ENCODE peak calls at places on chromosomes 13 and 19, in ten cellular contexts. N, I, Q, K, B, U, G, R, W and V are unnamed samples.

GRCh38 chr13:35826626-35827254 is 304.4 kb downstream of the DCLK1 start:
- DNase-seq in Q (peak), R (no peak), N (no peak), B (no peak), U (no peak), G (no peak), I (no peak), W (no peak), K (no peak), V (no peak)

GRCh38 chr13:99008577-99008976 is 30.7 kb upstream of the DOCK9 start:
- DNase-seq in R (no peak), U (no peak), Q (peak), K (no peak), I (no peak), W (no peak), G (no peak), N (no peak), B (no peak), V (no peak)

GRCh38 chr19:39405261-39405912 is 1.3 kb upstream of the ZFP36 start:
- DNase-seq in K (no peak), I (no peak), B (no peak), W (no peak), N (no peak), R (no peak), G (no peak), Q (no peak), U (no peak), V (no peak)

GRCh38 chr19:38514812-38515633 is 81.5 kb downstream of the RYR1 start:
- DNase-seq in N (peak), I (peak), B (no peak), R (peak), W (peak), G (peak), U (peak), K (no peak), Q (peak), V (peak)

GRCh38 chr13:42696191-42696590 is 85.2 kb upstream of the FAM216B start:
- DNase-seq in I (no peak), K (no peak), G (no peak), Q (no peak), R (no peak), B (no peak), N (peak), U (no peak), W (no peak), V (no peak)

GRCh38 chr13:106738279-106738678 is 170.3 kb upstream of the ARGLU1 start:
- DNase-seq in G (no peak), Q (no peak), N (no peak), B (no peak), R (no peak), I (no peak), U (no peak), K (no peak), W (no peak), V (no peak)

GRCh38 chr19:10552596-10553053 is 8.9 kb downstream of the ATG4D start:
- DNase-seq in W (no peak), U (no peak), N (no peak), G (no peak), I (no peak), R (no peak), B (no peak), K (no peak), Q (peak), V (no peak)

GRCh38 chr13:111184685-111185401 is 69.7 kb downstream of the ARHGEF7 start:
- DNase-seq in N (no peak), W (no peak), B (no peak), U (no peak), Q (peak), R (peak), I (no peak), G (no peak), K (no peak), V (no peak)

GRCh38 chr13:85582890-85583289 is 216.3 kb downstream of the SLITRK6 start:
- DNase-seq in G (no peak), U (no peak), K (no peak), W (no peak), N (peak), Q (no peak), I (no peak), B (no peak), R (no peak), V (no peak)

GRCh38 chr13:29319451-29319850 is 276.0 kb downstream of the SLC7A1 start:
- DNase-seq in K (no peak), G (no peak), N (no peak), I (no peak), Q (no peak), W (no peak), U (no peak), B (no peak), R (no peak), V (no peak)

GRCh38 chr13:95707442-95708389 is 30.8 kb downstream of the DNAJC3 start:
- DNase-seq in K (no peak), Q (peak), R (no peak), U (no peak), N (no peak), I (no peak), G (no peak), W (no peak), B (no peak), V (no peak)

GRCh38 chr19:6680141-6680540 is 10.2 kb upstream of the TNFSF14 start:
- DNase-seq in G (no peak), W (no peak), B (no peak), Q (peak), N (no peak), U (no peak), K (no peak), I (no peak), R (no peak), V (no peak)

GRCh38 chr19:13965926-13966683 is 13.8 kb downstream of the DCAF15 start:
- DNase-seq in Q (no peak), W (no peak), K (no peak), I (no peak), R (no peak), G (no peak), U (no peak), N (no peak), B (no peak), V (no peak)

GRCh38 chr13:98246538-98247172 is 69.6 kb upstream of the RNF113B start:
- DNase-seq in B (no peak), Q (no peak), W (no peak), R (no peak), U (no peak), I (no peak), N (peak), G (no peak), K (no peak), V (no peak)

GRCh38 chr13:44311011-44311481 is 62.6 kb upstream of the SERP2 start:
- DNase-seq in G (no peak), R (no peak), I (no peak), U (no peak), B (no peak), N (peak), K (no peak), W (no peak), Q (no peak), V (peak)

GRCh38 chr19:5628919-5629481 is 6.1 kb downstream of the SAFB start:
- DNase-seq in R (no peak), U (no peak), B (no peak), G (no peak), K (no peak), W (no peak), N (no peak), Q (peak), I (no peak), V (no peak)

GRCh38 chr13:112983428-112984196 is 14.6 kb downstream of the MCF2L start:
- DNase-seq in N (no peak), W (no peak), Q (no peak), R (no peak), B (no peak), I (no peak), U (peak), K (no peak), G (no peak), V (no peak)

GRCh38 chr13:35768551-35768950 is 292.1 kb upstream of the MAB21L1 start:
- DNase-seq in W (no peak), I (no peak), K (no peak), B (no peak), G (no peak), Q (no peak), R (no peak), N (peak), U (no peak), V (no peak)

DNA sequence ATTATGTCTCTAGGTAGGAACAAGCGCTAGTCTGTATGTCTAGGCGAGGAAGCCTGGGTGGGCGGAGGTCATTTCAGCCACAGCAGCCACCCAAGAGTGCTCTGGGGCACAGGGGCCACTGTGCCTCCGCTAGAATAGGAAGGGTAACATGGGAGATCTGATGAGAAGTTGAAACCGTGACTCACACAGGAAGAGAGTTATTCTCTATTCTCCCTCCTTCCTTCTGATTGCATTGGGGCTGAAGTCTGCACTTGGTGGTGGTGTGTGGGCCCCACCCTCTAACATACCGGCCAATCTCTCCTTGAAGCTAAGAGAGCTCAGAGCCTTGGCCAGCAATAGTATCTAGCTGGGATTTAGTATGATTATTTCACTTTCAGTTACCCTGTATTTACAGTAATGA is 20.3 kb upstream of the GGACT start:
- DNase-seq in G (no peak), Q (peak), R (no peak), N (no peak), W (no peak), B (no peak), K (no peak), I (no peak), U (no peak), V (no peak)
- TF ChIP-seq POLR2A in G (no peak), Q (no peak), R (no peak), N (no peak), W (no peak), B (no peak), K (no peak), I (no peak), U (no peak), V (no peak)

DNA sequence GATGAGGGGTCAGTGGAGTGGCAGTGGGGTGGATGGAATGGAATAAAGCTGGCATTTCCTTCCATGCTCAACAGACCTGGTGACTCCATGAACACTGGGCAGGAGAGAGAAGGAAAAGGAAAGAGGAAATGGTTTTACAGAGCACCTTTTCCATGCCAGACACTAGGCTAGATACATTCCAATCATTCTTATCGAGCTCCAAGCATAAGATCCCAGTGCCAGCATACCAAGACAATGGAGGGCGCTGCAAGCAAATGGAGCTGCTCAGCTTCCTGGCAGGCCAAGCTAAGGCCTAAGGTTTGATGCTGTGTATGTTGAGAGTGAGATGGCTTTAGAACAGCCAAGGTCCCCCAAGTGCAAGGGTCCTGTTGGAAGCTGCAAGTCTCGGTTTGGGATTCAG is 113.2 kb downstream of the HSPH1 start:
- DNase-seq in B (no peak), U (no peak), N (no peak), I (no peak), G (no peak), W (no peak), Q (no peak), R (no peak), K (peak), V (no peak)
- TF ChIP-seq CTCF in B (no peak), U (no peak), N (no peak), I (no peak), G (no peak), W (no peak), Q (no peak), R (no peak), K (no peak), V (no peak)

GRCh38 chr13:78609464-78610205 is 6.3 kb upstream of the POU4F1 start:
- DNase-seq in B (no peak), U (no peak), I (no peak), Q (no peak), K (no peak), W (no peak), R (no peak), G (peak), N (no peak), V (no peak)

GRCh38 chr13:78607409-78608253 is 4.3 kb upstream of the POU4F1 start:
- DNase-seq in B (no peak), R (no peak), I (no peak), K (no peak), U (no peak), G (no peak), N (no peak), Q (no peak), W (no peak), V (no peak)

GRCh38 chr13:78608254-78608704 is 4.9 kb upstream of the POU4F1 start:
- DNase-seq in U (no peak), G (no peak), I (no peak), N (no peak), R (no peak), B (no peak), Q (no peak), K (no peak), W (no peak), V (no peak)

GRCh38 chr13:78610381-78610883 is 7.1 kb upstream of the POU4F1 start:
- DNase-seq in W (no peak), Q (no peak), U (no peak), K (no peak), B (no peak), N (peak), G (no peak), I (no peak), R (no peak), V (no peak)

DNA sequence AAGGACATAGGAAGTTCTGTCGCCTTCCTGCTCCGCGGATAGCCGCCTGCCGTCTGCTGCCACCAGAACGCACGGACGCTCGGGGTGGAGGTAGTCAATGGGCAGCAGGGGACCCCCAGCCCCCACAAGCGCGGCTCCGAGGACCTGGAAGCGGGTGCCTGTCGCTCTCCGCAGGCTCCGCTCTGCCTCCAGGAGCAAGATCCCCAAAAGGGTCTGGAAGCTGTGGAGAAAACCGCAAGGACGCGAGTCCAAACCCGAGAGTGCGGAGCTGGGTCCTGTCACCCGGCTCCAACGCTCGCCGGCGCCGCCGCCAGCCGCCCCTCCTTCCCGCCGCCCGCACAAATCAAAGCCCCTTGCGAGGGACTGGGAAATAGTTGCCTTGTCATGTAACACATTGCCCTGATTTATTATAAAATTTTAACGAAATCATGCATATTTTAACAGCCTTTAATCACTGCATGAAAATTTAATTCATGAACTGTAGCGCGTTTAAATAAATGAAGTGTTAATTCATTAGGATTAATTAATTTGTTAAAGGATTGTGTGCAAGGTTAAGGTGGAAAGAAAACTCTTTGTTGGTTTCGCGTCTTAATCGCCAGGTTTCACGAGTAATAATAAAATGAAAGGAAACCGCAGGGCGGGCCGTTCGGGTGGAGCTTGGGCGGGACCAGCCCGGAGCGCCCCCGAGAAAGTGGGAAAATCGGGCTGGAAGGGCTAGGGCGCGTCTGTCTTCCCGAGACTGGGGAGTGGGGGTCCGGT is 5.5 kb upstream of the POU4F1 start:
- DNase-seq in W (no peak), Q (no peak), R (no peak), U (no peak), N (no peak), G (no peak), I (no peak), B (no peak), K (no peak), V (no peak)
- H3K4me3 ChIP-seq in W (peak), Q (no peak), R (peak), U (peak), N (peak), G (peak), I (peak), B (peak), K (peak), V (peak)

GRCh38 chr19:583198-583967 is 6.3 kb upstream of the HCN2 start:
- DNase-seq in G (no peak), U (no peak), I (no peak), K (no peak), B (no peak), N (no peak), R (no peak), Q (no peak), W (no peak), V (no peak)
- TF ChIP-seq POLR2A in G (no peak), U (no peak), I (no peak), K (no peak), B (no peak), N (no peak), R (no peak), Q (no peak), W (no peak), V (no peak)

GRCh38 chr13:37984357-37984756 is 114.8 kb upstream of the TRPC4 start:
- DNase-seq in I (no peak), W (no peak), K (no peak), R (no peak), Q (peak), B (no peak), G (no peak), U (no peak), N (no peak), V (no peak)
- TF ChIP-seq CTCF in I (no peak), W (no peak), K (no peak), R (no peak), Q (peak), B (no peak), G (no peak), U (no peak), N (no peak), V (no peak)

DNA sequence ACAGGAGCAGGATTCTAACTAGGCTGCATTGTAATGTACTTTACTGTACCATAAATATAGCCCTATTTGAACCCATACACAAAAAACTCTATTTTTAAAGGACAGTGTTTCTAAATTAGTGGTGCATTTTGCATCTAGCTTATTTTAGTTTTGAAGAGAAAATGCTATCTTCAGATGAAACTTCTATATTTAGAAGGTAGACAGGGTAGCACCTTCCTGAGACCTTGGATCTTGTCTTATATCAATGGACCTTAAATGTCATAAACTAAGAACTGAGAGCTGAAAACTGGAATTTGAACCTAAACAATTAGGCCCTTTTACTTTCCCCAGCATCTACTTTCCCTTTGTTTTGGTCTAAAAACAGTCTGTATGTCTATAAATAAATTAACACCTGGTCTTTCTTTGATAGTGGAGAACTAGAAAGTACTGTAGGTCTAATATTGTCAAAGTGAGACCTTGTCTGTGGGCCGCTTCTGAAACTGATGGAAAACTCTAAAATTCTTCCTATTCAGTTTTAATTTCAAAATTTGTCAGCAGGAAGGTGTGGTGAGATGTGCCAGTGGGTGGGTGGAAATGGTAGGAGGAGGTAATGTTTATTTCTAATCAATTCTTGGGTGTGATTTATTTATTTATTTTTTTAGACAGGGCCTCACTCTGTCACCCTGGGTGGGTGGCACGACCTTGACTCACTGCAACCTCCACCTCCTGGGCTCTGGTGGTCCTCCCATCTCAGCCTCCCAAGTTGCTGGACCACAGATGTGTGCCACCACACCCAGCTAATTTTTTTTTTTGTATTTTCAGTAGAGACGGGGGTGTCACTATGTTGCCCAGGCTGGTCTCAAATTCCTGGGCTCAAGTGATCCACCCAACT is 10.1 kb downstream of the COG3 start:
- DNase-seq in K (no peak), R (no peak), Q (no peak), U (no peak), W (no peak), B (no peak), G (no peak), I (no peak), N (no peak), V (no peak)
- H3K4me3 ChIP-seq in K (no peak), R (no peak), Q (no peak), U (no peak), W (no peak), B (no peak), G (no peak), I (no peak), N (no peak), V (no peak)

GRCh38 chr19:45800009-45800553 is 7.4 kb upstream of the DMWD start:
- DNase-seq in N (peak), G (no peak), U (no peak), B (no peak), K (no peak), W (no peak), Q (peak), I (no peak), R (no peak), V (no peak)
- TF ChIP-seq POLR2A in N (no peak), G (no peak), U (no peak), B (no peak), K (no peak), W (no peak), Q (no peak), I (no peak), R (no peak), V (no peak)

GRCh38 chr19:12800873-12801465 is 631 bp downstream of the PRDX2 start:
- DNase-seq in B (no peak), G (no peak), N (no peak), K (no peak), I (no peak), R (peak), U (peak), W (peak), Q (peak), V (no peak)
- TF ChIP-seq CTCF in B (no peak), G (no peak), N (no peak), K (no peak), I (no peak), R (no peak), U (no peak), W (no peak), Q (no peak), V (no peak)